ENCODE peak calls at places on chromosomes 5 and 9, in six cellular contexts. M is CD4-positive, alpha-beta T cell; A is CD8-positive, alpha-beta memory T cell; N is psoas muscle; Y is ovary; K is brain microvascular endothelial cell. Q is an unnamed sample.

GRCh38 chr5:181222630-181223040 is 446 bp upstream of the TRIM41 start:
- DNase-seq in Y (no peak), A (no peak), N (no peak), M (no peak), K (no peak), Q (no peak)

GRCh38 chr5:50727149-50727496 is 60.7 kb downstream of the PARP8 start:
- DNase-seq in K (no peak), N (peak), A (no peak), Y (no peak), M (no peak), Q (no peak)

GRCh38 chr5:141882594-141883183 is 4.5 kb upstream of the PCDH1 start:
- DNase-seq in N (no peak), K (no peak), A (no peak), Y (no peak), M (no peak), Q (no peak)

GRCh38 chr5:123000731-123001130 is 35.8 kb downstream of the PPIC start:
- DNase-seq in M (no peak), A (no peak), N (no peak), K (no peak), Y (no peak), Q (no peak)

GRCh38 chr5:138972230-138972629 is 97.1 kb upstream of the LRRTM2 start:
- DNase-seq in K (no peak), Y (no peak), A (no peak), N (no peak), M (no peak), Q (no peak)

GRCh38 chr9:110744753-110745522 is 76.3 kb downstream of the MUSK start:
- DNase-seq in N (peak), K (peak), A (no peak), Y (peak), M (no peak), Q (no peak)

GRCh38 chr9:70020217-70020616 is 23.4 kb upstream of the MAMDC2 start:
- DNase-seq in M (no peak), K (no peak), N (no peak), A (no peak), Y (no peak), Q (no peak)

GRCh38 chr9:88044200-88044599 is 69.9 kb upstream of the CDK20 start:
- DNase-seq in A (no peak), N (no peak), K (no peak), M (no peak), Y (no peak), Q (no peak)

GRCh38 chr5:168844566-168845296 is 265.6 kb upstream of the PANK3 start:
- DNase-seq in Y (no peak), M (no peak), K (no peak), A (no peak), N (no peak), Q (no peak)

GRCh38 chr5:62791059-62791458 is 212.4 kb downstream of the LRRC70 start:
- DNase-seq in K (peak), Y (no peak), A (no peak), N (no peak), M (no peak), Q (no peak)

GRCh38 chr9:133521122-133522072 is 3.4 kb downstream of the MYMK start:
- DNase-seq in A (no peak), M (no peak), N (no peak), K (no peak), Y (peak), Q (peak)

GRCh38 chr5:135973323-135974018 is 18.7 kb upstream of the LECT2 start:
- DNase-seq in M (no peak), Y (no peak), N (no peak), A (no peak), K (no peak), Q (no peak)

GRCh38 chr9:124045830-124046177 is 34.2 kb downstream of the LHX2 start:
- DNase-seq in K (no peak), N (no peak), A (no peak), M (no peak), Y (no peak), Q (no peak)

GRCh38 chr9:27350382-27350781 is 53.4 kb upstream of the EQTN start:
- DNase-seq in K (no peak), Y (no peak), A (no peak), N (no peak), M (no peak), Q (no peak)

GRCh38 chr5:129652353-129653138 is 95.3 kb upstream of the MINAR2 start:
- DNase-seq in K (no peak), Y (no peak), M (no peak), N (no peak), A (no peak), Q (no peak)

GRCh38 chr5:59757442-59757841 is 136.1 kb downstream of the PDE4D start:
- DNase-seq in M (no peak), A (no peak), K (peak), N (no peak), Y (no peak), Q (no peak)

GRCh38 chr5:102933300-102933699 is 178.2 kb downstream of the PAM start:
- DNase-seq in N (no peak), Y (no peak), K (no peak), M (no peak), A (no peak), Q (no peak)

GRCh38 chr9:113427629-113428028 is 17.1 kb downstream of the C9orf43 start:
- DNase-seq in Y (no peak), N (no peak), M (no peak), K (no peak), A (no peak), Q (no peak)

GRCh38 chr5:42854795-42855194 is 43.1 kb upstream of the SELENOP start:
- DNase-seq in N (no peak), K (no peak), M (no peak), Y (no peak), A (no peak), Q (no peak)

GRCh38 chr9:133634024-133634691 is 2.0 kb upstream of the DBH start:
- DNase-seq in N (no peak), K (no peak), Y (no peak), A (no peak), M (no peak), Q (no peak)

GRCh38 chr5:179731791-179732411 is 721 bp upstream of the MAML1 start:
- DNase-seq in Y (peak), A (no peak), N (peak), K (no peak), M (no peak), Q (no peak)

GRCh38 chr5:17218353-17219005 is 1.0 kb downstream of the BASP1 start:
- DNase-seq in M (no peak), K (peak), A (no peak), Y (peak), N (peak), Q (no peak)

GRCh38 chr9:2356391-2356790 is 265.2 kb upstream of the VLDLR start:
- DNase-seq in A (no peak), K (peak), M (no peak), N (no peak), Y (no peak), Q (no peak)

GRCh38 chr9:127897194-127897692 is 2.2 kb downstream of the ST6GALNAC6 start:
- DNase-seq in M (no peak), Y (peak), A (peak), K (peak), N (peak), Q (peak)

GRCh38 chr9:16864741-16865434 is 5.6 kb downstream of the BNC2 start:
- DNase-seq in N (no peak), K (no peak), M (no peak), Y (no peak), A (no peak), Q (no peak)

GRCh38 chr5:99061711-99062110 is 132.9 kb upstream of the CHD1 start:
- DNase-seq in Y (no peak), A (no peak), K (peak), N (no peak), M (no peak), Q (no peak)

GRCh38 chr5:172453206-172453985 is 929 bp downstream of the SH3PXD2B start:
- DNase-seq in K (peak), A (no peak), N (no peak), Y (peak), M (no peak), Q (no peak)

GRCh38 chr5:369151-369939 is 47.8 kb downstream of the AHRR start:
- DNase-seq in A (no peak), N (no peak), Y (no peak), M (no peak), K (no peak), Q (no peak)

GRCh38 chr5:157612071-157612476 is 36.5 kb upstream of the ADAM19 start:
- DNase-seq in A (no peak), N (no peak), M (no peak), K (no peak), Y (no peak), Q (no peak)

GRCh38 chr5:147906326-147907095 is at the start of gene C5orf46:
- DNase-seq in K (peak), Y (no peak), N (no peak), M (no peak), A (no peak), Q (no peak)

GRCh38 chr9:128245293-128246151 is 30.3 kb downstream of the GOLGA2 start:
- DNase-seq in M (no peak), A (no peak), N (peak), Y (no peak), K (peak), Q (no peak)

GRCh38 chr5:78293856-78294249 is 645 bp downstream of the AP3B1 start:
- DNase-seq in Y (no peak), K (no peak), A (peak), M (no peak), N (no peak), Q (no peak)

GRCh38 chr9:105046907-105047651 is 119.1 kb upstream of the ABCA1 start:
- DNase-seq in M (no peak), A (no peak), K (no peak), Y (no peak), N (no peak), Q (no peak)

DNA sequence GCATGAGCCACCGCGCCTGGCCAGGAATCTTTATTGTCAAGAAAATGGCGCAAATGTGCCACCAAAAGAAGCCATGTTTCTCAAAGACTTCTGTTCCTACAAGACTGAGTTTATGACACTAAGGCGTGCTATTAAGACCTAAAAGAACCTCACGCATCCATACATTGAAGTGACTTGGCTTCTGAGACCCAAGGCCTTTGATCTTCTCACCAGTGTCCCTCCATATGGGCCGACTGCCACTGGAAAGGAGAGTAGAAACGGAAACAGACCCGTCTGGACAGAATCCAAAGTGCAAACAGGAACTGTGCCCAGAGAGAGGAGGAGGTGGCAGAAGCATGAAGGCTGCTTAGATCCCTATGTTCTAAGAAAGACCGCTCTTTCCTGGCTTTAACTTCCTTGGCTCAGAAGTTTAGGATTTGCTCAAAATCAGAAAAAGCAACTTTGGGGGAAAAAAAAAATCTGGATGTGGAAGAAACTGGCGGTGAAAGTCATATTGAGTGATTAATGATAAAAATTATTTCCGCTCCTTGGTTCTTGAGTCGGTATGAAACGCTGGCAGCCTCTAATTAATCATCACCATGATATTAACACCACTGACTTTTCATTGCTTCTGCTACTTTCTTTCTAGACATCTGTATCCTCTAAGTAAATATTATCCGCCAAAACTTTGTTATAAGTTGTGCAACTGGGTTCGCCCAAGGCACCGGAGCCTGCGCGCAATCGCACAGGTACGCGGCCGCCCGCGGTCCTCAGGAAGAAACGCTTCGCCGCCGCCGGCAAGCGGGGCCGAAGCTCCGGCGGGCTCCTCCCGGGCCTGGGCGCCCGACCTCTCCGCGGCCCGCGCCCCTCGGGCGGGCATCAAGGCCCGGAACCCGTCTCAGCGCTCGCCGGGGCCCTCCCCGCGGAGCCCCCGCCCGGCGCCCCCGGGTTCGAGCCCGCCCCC is 730 bp downstream of the DAP start:
- DNase-seq in A (peak), N (no peak), K (peak), Y (peak), M (no peak), Q (peak)
- H3K27ac ChIP-seq in A (peak), N (peak), K (peak), Y (peak), M (peak), Q (peak)

GRCh38 chr9:129343697-129344375 is 165.8 kb upstream of the IER5L start:
- DNase-seq in A (no peak), N (peak), M (no peak), K (no peak), Y (peak), Q (peak)
- H3K27ac ChIP-seq in A (no peak), N (peak), M (no peak), K (no peak), Y (no peak), Q (peak)

GRCh38 chr5:160129841-160130240 is 10.6 kb upstream of the PWWP2A start:
- DNase-seq in Y (no peak), M (no peak), N (no peak), K (no peak), A (no peak), Q (no peak)
- H3K27ac ChIP-seq in Y (no peak), M (no peak), N (no peak), K (no peak), A (no peak), Q (no peak)

DNA sequence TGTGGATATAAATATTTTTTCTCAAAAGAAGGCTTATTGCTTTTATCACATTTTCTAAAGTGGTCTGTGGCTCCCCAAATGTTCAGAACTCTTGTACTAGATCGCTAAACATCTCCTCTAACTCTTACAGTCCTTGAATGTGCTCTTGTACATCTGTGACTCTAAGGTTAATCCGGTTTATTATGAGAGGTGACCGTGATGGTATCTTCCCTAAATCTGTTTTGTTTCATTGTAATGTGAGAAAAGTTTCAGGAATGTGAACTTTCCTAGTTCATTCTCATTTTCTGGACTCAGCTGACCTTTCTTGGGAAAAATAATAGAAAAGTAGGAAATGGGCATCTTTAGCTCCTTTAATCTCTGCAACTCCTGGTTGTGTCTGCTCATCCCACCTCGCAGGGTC is 94.5 kb upstream of the CD180 start:
- DNase-seq in Y (no peak), N (no peak), K (no peak), A (no peak), M (no peak), Q (no peak)
- H3K27ac ChIP-seq in Y (no peak), N (no peak), K (no peak), A (no peak), M (no peak), Q (peak)

GRCh38 chr5:137401946-137402345 is 97.2 kb downstream of the SPOCK1 start:
- DNase-seq in A (no peak), M (no peak), N (no peak), K (no peak), Y (no peak), Q (no peak)
- H3K27ac ChIP-seq in A (no peak), M (no peak), N (no peak), K (no peak), Y (no peak), Q (no peak)

GRCh38 chr5:144453753-144454152 is 283.1 kb downstream of the KCTD16 start:
- DNase-seq in N (no peak), A (no peak), M (no peak), K (no peak), Y (no peak), Q (no peak)

GRCh38 chr5:144448457-144448856 is 277.8 kb downstream of the KCTD16 start:
- DNase-seq in N (no peak), Y (no peak), M (no peak), A (no peak), K (no peak), Q (no peak)

GRCh38 chr5:144457160-144457559 is 286.5 kb downstream of the KCTD16 start:
- DNase-seq in Y (no peak), K (no peak), N (no peak), M (no peak), A (no peak), Q (no peak)

DNA sequence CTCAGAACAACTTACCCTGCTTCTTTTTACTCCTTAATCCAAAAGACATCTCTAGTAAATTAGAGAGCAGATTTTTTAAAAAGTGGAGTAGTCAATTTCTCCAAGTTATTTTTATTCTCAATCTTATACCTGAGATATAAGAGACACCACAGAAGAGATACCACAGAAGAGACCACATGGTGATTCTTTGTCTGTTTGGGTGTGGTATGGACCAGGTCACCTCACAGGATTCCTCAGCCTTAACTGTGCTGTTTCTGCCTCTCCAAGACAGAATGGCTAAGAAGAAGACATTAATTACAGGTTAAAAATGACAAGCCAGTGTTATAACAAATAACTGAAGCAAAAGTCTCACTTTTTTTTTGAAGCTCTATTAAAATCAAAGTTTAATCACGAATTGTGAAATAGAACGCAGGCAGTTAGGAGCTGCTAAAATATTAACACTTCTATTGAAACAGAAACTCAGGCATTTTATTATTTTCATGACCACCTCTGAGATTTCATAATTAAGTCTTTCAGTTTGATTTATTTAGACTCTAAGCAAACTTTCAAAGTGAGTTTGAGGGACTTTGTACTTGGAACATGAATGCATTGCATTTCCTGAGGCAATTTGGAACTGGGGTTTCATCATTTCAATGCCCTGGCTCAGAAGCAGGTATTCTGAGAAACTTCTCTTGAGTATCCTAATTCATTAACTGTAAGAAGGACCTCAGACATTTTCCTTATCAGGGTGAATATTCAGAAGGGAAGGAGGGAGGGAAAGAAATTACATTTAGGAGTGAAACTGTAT is 280.7 kb downstream of the KCTD16 start:
- DNase-seq in K (no peak), A (no peak), Y (no peak), N (no peak), M (no peak), Q (no peak)
- H3K27ac ChIP-seq in K (no peak), A (no peak), Y (no peak), N (no peak), M (no peak), Q (no peak)

Q was measured in substantia nigra.